ENCODE peak calls at places on chromosomes 11 and 22, in four cellular contexts. K is kidney, W is GM23338, M is colonic mucosa. F is an unnamed sample.

GRCh38 chr11:76736266-76736665 is 46.9 kb upstream of the TSKU start:
- DNase-seq in K (no peak), M (no peak), W (no peak), F (no peak)

GRCh38 chr11:64868904-64869570 is 9.4 kb downstream of the EHD1 start:
- DNase-seq in W (no peak), K (no peak), M (no peak), F (peak; percentile 93)

GRCh38 chr11:74311352-74311926 is at the start of gene P4HA3:
- DNase-seq in M (peak; percentile 86), W (peak; percentile 87), K (peak; percentile 86), F (peak; percentile 44)

GRCh38 chr11:117973446-117973922 is 12.7 kb upstream of the IL10RA start:
- DNase-seq in M (no peak), K (no peak), W (no peak), F (no peak)

GRCh38 chr11:103683581-103683980 is 352.9 kb upstream of the DDI1 start:
- DNase-seq in K (no peak), M (no peak), W (no peak), F (peak; percentile 76)

GRCh38 chr11:130601141-130601540 is 152.7 kb downstream of the ADAMTS15 start:
- DNase-seq in M (no peak), K (peak; percentile 82), W (peak; percentile 37), F (peak; percentile 87)

GRCh38 chr11:103079833-103080232 is 12.1 kb downstream of the DCUN1D5 start:
- DNase-seq in M (no peak), K (no peak), W (no peak), F (peak; percentile 51)

GRCh38 chr22:21828268-21828638 is 39.2 kb downstream of the MAPK1 start:
- DNase-seq in M (no peak), K (no peak), W (no peak), F (no peak)

GRCh38 chr22:41240377-41241132 is at the start of gene CHADL:
- DNase-seq in M (no peak), W (peak; percentile 43), K (no peak), F (no peak)

GRCh38 chr11:64763804-64764611 is 4.2 kb upstream of the PYGM start:
- DNase-seq in K (peak; percentile 51), M (no peak), W (no peak), F (no peak)

GRCh38 chr11:14232652-14233051 is 126.3 kb downstream of the RRAS2 start:
- DNase-seq in K (no peak), W (peak; percentile 67), M (no peak), F (no peak)

GRCh38 chr11:74837191-74837590 is 88.5 kb downstream of the RNF169 start:
- DNase-seq in K (no peak), W (no peak), M (no peak), F (no peak)

GRCh38 chr11:32143378-32143777 is 52.5 kb downstream of the RCN1 start:
- DNase-seq in K (no peak), M (no peak), W (no peak), F (peak; percentile 16)

GRCh38 chr11:46357483-46357936 is 10.2 kb downstream of the DGKZ start:
- DNase-seq in K (no peak), M (no peak), W (no peak), F (no peak)

GRCh38 chr11:1197886-1198765 is 24.7 kb upstream of the MUC5B start:
- DNase-seq in K (peak; percentile 70), W (peak; percentile 55), M (no peak), F (no peak)

GRCh38 chr11:70517996-70518907 is 119.9 kb downstream of the CTTN start:
- DNase-seq in M (no peak), W (peak; percentile 50), K (peak; percentile 39), F (peak; percentile 62)

GRCh38 chr11:47524200-47524874 is 28.6 kb downstream of the CELF1 start:
- DNase-seq in W (no peak), M (no peak), K (no peak), F (peak; percentile 34)
- H3K4me3 ChIP-seq in W (peak overlapping the region; percentile 8), M (no peak overlapping the region), K (peak overlapping the region; percentile 3), F (no peak overlapping the region)

GRCh38 chr11:45181595-45182550 is 35.4 kb downstream of the PRDM11 start:
- DNase-seq in M (no peak), W (no peak), K (no peak), F (no peak)
- H3K4me3 ChIP-seq in M (no peak overlapping the region), W (peak overlapping the region; percentile 65), K (peak overlapping the region; percentile 44), F (no peak overlapping the region)

GRCh38 chr11:6745018-6745417 is 26.8 kb downstream of the OR2AG2 start:
- DNase-seq in M (no peak), K (no peak), W (no peak), F (no peak)

GRCh38 chr11:6747097-6747662 is 24.6 kb downstream of the OR2AG2 start:
- DNase-seq in W (no peak), M (no peak), K (no peak), F (no peak)

GRCh38 chr11:6745465-6746015 is 26.2 kb downstream of the OR2AG2 start:
- DNase-seq in M (no peak), K (no peak), W (no peak), F (no peak)

GRCh38 chr11:6746626-6747025 is 25.1 kb downstream of the OR2AG2 start:
- DNase-seq in K (no peak), W (no peak), M (no peak), F (no peak)

DNA sequence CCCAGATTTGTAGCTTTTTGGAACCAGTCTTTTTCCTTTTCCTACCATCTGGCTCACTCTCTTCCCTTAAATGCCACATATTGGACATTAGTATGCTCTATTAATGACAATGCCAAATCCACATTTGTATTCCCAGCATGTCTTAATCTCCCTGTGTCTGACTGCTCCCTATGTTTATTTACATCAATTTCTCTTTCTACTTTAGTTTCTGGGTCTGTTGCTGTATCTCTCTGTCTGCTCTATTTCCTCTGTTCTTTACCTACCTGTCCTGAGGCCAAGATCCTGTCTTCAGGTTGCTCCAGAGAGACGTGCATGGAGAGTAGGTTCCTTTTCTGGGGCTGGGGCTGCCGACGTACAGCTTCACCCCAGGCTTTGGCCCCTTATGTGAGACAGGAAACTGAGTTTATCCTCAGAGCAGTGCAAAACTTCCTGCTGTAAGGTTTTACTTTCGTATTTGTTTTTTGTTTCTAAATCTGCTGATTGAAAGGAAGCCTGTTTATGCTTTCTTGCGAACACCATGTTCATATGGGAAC is 25.6 kb downstream of the OR2AG2 start:
- DNase-seq in K (no peak), M (peak; percentile 24), W (no peak), F (no peak)
- H3K4me3 ChIP-seq in K (peak overlapping the region; percentile 46), M (peak overlapping the region; percentile 12), W (no peak overlapping the region), F (no peak overlapping the region)

DNA sequence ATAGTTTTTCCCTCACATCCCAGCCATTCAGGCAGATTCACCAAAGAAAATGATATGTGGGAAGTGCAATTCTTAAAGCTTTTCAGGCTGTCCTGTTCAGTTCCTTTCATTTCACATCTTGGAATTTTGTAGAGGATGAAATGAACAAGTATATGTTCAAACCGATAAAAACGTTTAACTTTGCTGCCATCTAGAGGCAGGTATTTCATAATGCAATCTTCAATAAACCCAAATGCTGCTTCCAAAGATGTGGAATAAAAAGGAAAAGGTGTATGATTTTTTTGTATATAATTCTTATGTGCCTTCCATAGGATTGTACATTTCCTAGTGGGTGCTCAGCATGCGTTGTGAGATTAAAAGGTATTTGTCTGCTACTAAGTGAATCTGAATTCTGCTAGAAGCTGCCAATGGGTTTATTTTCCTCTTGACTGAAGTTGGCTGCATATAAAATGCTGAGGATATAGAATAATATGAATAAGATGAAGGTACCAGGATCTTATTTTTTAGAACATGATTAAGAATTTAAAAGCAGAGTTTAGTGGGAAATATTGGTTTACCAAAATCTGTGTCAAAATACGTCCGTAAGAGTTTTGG is 199.3 kb downstream of the PGR start:
- DNase-seq in W (peak; percentile 79), K (no peak), M (no peak), F (peak; percentile 82)
- H3K4me3 ChIP-seq in W (no peak overlapping the region), K (no peak overlapping the region), M (no peak overlapping the region), F (no peak overlapping the region)

GRCh38 chr11:62554377-62554776 is 7.8 kb upstream of the AHNAK start:
- DNase-seq in W (peak; percentile 45), M (peak; percentile 59), K (peak; percentile 75), F (no peak)

GRCh38 chr11:62555464-62556092 is 9.0 kb upstream of the AHNAK start:
- DNase-seq in M (no peak), W (peak; percentile 32), K (peak; percentile 71), F (peak; percentile 67)

GRCh38 chr11:62552931-62553838 is 6.6 kb upstream of the AHNAK start:
- DNase-seq in M (peak; percentile 90), W (peak; percentile 88), K (peak; percentile 97), F (peak; percentile 97)

GRCh38 chr11:62552465-62552782 is 5.8 kb upstream of the AHNAK start:
- DNase-seq in M (peak; percentile 65), K (no peak), W (peak; percentile 67), F (peak; percentile 82)

DNA sequence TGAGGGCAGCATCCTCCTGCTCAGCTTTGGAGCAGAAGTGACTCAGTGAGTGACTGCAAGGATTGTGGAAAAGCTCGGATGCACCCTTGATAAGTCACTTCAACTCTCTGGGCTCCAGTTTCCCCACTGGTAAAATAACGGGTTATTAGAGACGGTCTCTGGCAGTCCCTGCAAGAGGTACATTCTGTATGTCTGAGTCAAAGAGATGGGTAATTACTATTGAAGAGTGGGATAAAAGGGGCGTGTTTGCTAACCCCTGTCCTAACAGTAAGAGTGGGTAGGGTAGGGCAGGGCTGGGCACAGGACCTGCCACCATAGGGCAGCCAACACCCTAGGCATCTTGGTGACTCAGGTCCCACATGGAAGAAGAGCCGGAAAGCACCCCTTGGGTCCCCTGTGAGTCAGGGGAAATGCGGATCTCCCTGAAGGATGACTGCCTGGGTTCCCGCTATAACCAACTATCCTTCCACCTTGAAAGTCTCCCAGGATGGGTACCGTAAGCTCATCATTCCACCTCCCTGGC is 7.3 kb upstream of the AHNAK start:
- DNase-seq in W (no peak), K (no peak), M (peak; percentile 56), F (peak; percentile 96)
- H3K4me3 ChIP-seq in W (peak overlapping the region; percentile 36), K (no peak overlapping the region), M (no peak overlapping the region), F (peak overlapping the region; percentile 38)

F was measured in fibroblast of mammary gland.